ENCODE peak calls at places on chromosomes 12 and 14, in ten cellular contexts. R is glomerular endothelial cell; Z is colonic mucosa; M is ELR; P is H7; L is stimulated activated CD4-positive, alpha-beta T cell treated with anti-CD3 and anti-CD28 coated beads, Interleukin-15, amount 100 ng/mL, for 24 hours; G is nephron progenitor cell; K is activated CD8-positive, alpha-beta memory T cell treated with anti-CD3 and anti-CD28 coated beads, Interleukin-2, amount 50 U/mL, for 48 hours; Y is caudate nucleus; X is hepatocyte. U is an unnamed sample.

GRCh38 chr12:89064151-89064550 is 288.1 kb downstream of the DUSP6 start:
- DNase-seq in M (no peak), G (no peak), R (no peak), P (no peak), Y (no peak), L (no peak), Z (no peak), X (no peak), K (no peak), U (no peak)

GRCh38 chr14:100155881-100156645 is 3.4 kb downstream of the DEGS2 start:
- DNase-seq in P (no peak), X (peak; percentile 58), K (no peak), M (no peak), R (no peak), Z (peak; percentile 88), G (peak; percentile 36), L (no peak), Y (no peak), U (peak; percentile 84)

GRCh38 chr12:49667319-49668090 is 39.7 kb downstream of the FMNL3 start:
- DNase-seq in R (no peak), Z (no peak), X (no peak), Y (no peak), P (no peak), G (no peak), K (no peak), L (no peak), M (peak; percentile 68), U (no peak)

GRCh38 chr12:54465857-54466499 is 7.4 kb downstream of the GTSF1 start:
- DNase-seq in M (no peak), X (no peak), Z (no peak), P (no peak), G (no peak), R (no peak), L (no peak), Y (no peak), K (no peak), U (no peak)

GRCh38 chr12:1481326-1481725 is 113.1 kb downstream of the FBXL14 start:
- DNase-seq in G (no peak), K (no peak), Y (no peak), R (no peak), L (no peak), X (no peak), Z (no peak), P (no peak), M (no peak), U (no peak)

GRCh38 chr14:62179367-62180018 is 417.3 kb downstream of the SNAPC1 start:
- DNase-seq in R (peak; percentile 50), P (no peak), Z (peak; percentile 28), L (peak; percentile 48), M (peak; percentile 74), Y (no peak), G (peak; percentile 55), X (peak; percentile 85), K (no peak), U (peak; percentile 73)

GRCh38 chr14:63290741-63291286 is 27.9 kb downstream of the GPHB5 start:
- DNase-seq in P (no peak), M (no peak), G (no peak), X (no peak), R (no peak), L (no peak), K (no peak), Y (no peak), Z (no peak), U (no peak)

GRCh38 chr14:67411820-67412421 is at the start of gene PLEK2:
- DNase-seq in Z (peak; percentile 89), K (peak; percentile 69), L (peak; percentile 70), P (no peak), Y (no peak), M (peak; percentile 79), G (no peak), X (peak; percentile 38), R (no peak), U (peak; percentile 38)

GRCh38 chr14:65850429-65851145 is 438.1 kb downstream of the FUT8 start:
- DNase-seq in M (peak; percentile 3), Z (no peak), R (no peak), G (no peak), X (no peak), K (no peak), L (peak; percentile 65), Y (no peak), P (no peak), U (no peak)

GRCh38 chr12:84822541-84822940 is 90.1 kb downstream of the SLC6A15 start:
- DNase-seq in X (no peak), P (no peak), K (no peak), L (no peak), M (no peak), Y (no peak), Z (no peak), R (no peak), G (no peak), U (no peak)

GRCh38 chr14:50061664-50062437 is 54.5 kb downstream of the VCPKMT start:
- DNase-seq in P (no peak), K (peak; percentile 80), Y (no peak), Z (peak; percentile 77), G (peak; percentile 36), L (peak; percentile 73), X (peak; percentile 62), M (peak; percentile 71), R (no peak), U (no peak)

GRCh38 chr12:105418232-105418631 is 87.7 kb downstream of the C12orf75 start:
- DNase-seq in P (no peak), M (peak; percentile 97), G (no peak), R (no peak), L (no peak), X (peak; percentile 17), Y (no peak), Z (no peak), K (no peak), U (no peak)

GRCh38 chr14:65840786-65841185 is 428.3 kb downstream of the FUT8 start:
- DNase-seq in L (no peak), G (no peak), P (no peak), Y (no peak), K (no peak), M (no peak), X (no peak), R (no peak), Z (no peak), U (no peak)

GRCh38 chr12:1346126-1346525 is 248.3 kb downstream of the FBXL14 start:
- DNase-seq in G (no peak), M (peak; percentile 50), X (no peak), Z (no peak), L (no peak), R (no peak), K (no peak), Y (no peak), P (no peak), U (no peak)

GRCh38 chr14:34213332-34213731 is 248.7 kb downstream of the SPTSSA start:
- DNase-seq in K (no peak), P (no peak), G (no peak), M (no peak), R (no peak), Z (no peak), L (no peak), X (no peak), Y (no peak), U (no peak)

GRCh38 chr12:26939192-26939832 is 1.0 kb downstream of the FGFR1OP2 start:
- DNase-seq in G (no peak), P (no peak), L (no peak), X (no peak), R (no peak), K (no peak), Y (no peak), M (peak; percentile 43), Z (no peak), U (no peak)

GRCh38 chr12:84336231-84336630 is 576.4 kb downstream of the SLC6A15 start:
- DNase-seq in K (no peak), L (no peak), R (no peak), X (no peak), P (no peak), Y (no peak), Z (no peak), G (no peak), M (no peak), U (no peak)

GRCh38 chr12:24360907-24361306 is 411.4 kb upstream of the SOX5 start:
- DNase-seq in Y (no peak), X (no peak), R (no peak), L (no peak), Z (no peak), P (no peak), G (no peak), K (no peak), M (peak; percentile 82), U (no peak)

GRCh38 chr12:15806826-15807225 is 17.6 kb upstream of the EPS8 start:
- DNase-seq in Y (no peak), P (no peak), Z (no peak), M (no peak), R (no peak), G (no peak), L (no peak), K (no peak), X (no peak), U (no peak)

GRCh38 chr14:88798161-88798560 is 5.4 kb upstream of the EML5 start:
- DNase-seq in Y (no peak), L (no peak), X (no peak), Z (no peak), G (no peak), R (no peak), P (no peak), M (no peak), K (no peak), U (no peak)

GRCh38 chr12:111692575-111693210 is 6.8 kb downstream of the ACAD10 start:
- DNase-seq in R (no peak), K (no peak), Y (no peak), L (peak; percentile 7), G (no peak), M (peak; percentile 41), P (peak; percentile 67), Z (no peak), X (no peak), U (no peak)

GRCh38 chr12:120928864-120929652 is 24.9 kb upstream of the SPPL3 start:
- DNase-seq in L (no peak), P (no peak), M (no peak), R (no peak), K (no peak), Z (peak; percentile 81), X (peak; percentile 65), Y (no peak), G (no peak), U (peak; percentile 61)

GRCh38 chr14:43665570-43666267 is 841.4 kb downstream of the FSCB start:
- DNase-seq in R (no peak), Y (no peak), Z (no peak), K (no peak), M (no peak), X (no peak), G (no peak), L (no peak), P (no peak), U (no peak)

GRCh38 chr12:90630006-90630405 is 325.0 kb downstream of the CCER1 start:
- DNase-seq in Y (no peak), X (no peak), Z (no peak), L (no peak), K (no peak), G (no peak), M (no peak), P (no peak), R (no peak), U (no peak)

GRCh38 chr12:45725631-45726593 is 3.6 kb upstream of the ARID2 start:
- DNase-seq in Z (peak; percentile 58), X (peak; percentile 64), M (peak; percentile 67), R (no peak), Y (no peak), K (no peak), L (peak; percentile 40), P (peak; percentile 36), G (peak; percentile 14), U (no peak)

GRCh38 chr12:10372534-10372931 is 17.3 kb downstream of the KLRK1 start:
- DNase-seq in G (no peak), Z (peak; percentile 84), X (no peak), K (no peak), R (no peak), P (no peak), Y (no peak), M (no peak), L (no peak), U (no peak)

GRCh38 chr14:22545842-22546721 is 42.9 kb downstream of the DAD1 start:
- DNase-seq in P (peak; percentile 65), M (peak; percentile 84), G (no peak), Y (no peak), R (no peak), Z (no peak), L (peak; percentile 73), K (peak; percentile 73), X (peak; percentile 54), U (no peak)

GRCh38 chr12:128606040-128606439 is 217.7 kb downstream of the SLC15A4 start:
- DNase-seq in Y (no peak), X (no peak), L (no peak), Z (no peak), M (no peak), R (no peak), K (no peak), P (no peak), G (no peak), U (no peak)